ENCODE peak calls at places on chromosomes 6 and 20, in six cellular contexts. G is HepG2, R is K562, L is HEK293T, U is A549, K is IMR-90. N is an unnamed sample.

GRCh38 chr6:148272084-148272483 is 70.6 kb upstream of the SASH1 start:
- DNase-seq in G (no peak), R (no peak), L (no peak), U (no peak), K (peak; percentile 99), N (no peak)

GRCh38 chr20:9392892-9393857 is 121.2 kb upstream of the LAMP5 start:
- DNase-seq in G (peak; percentile 31), R (peak; percentile 9), L (peak; percentile 74), U (peak; percentile 62), K (peak; percentile 73), N (no peak)

GRCh38 chr6:1619106-1619665 is 9.5 kb downstream of the FOXC1 start:
- DNase-seq in G (no peak), R (no peak), L (no peak), U (no peak), K (no peak), N (no peak)

GRCh38 chr20:18702736-18703135 is 110.8 kb upstream of the SCP2D1 start:
- DNase-seq in G (no peak), R (no peak), L (no peak), U (no peak), K (no peak), N (no peak)

GRCh38 chr6:34731393-34732060 is 25.8 kb upstream of the SNRPC start:
- DNase-seq in G (peak; percentile 75), R (no peak), L (no peak), U (no peak), K (no peak), N (no peak)

GRCh38 chr6:157535354-157536217 is 154.6 kb downstream of the ZDHHC14 start:
- DNase-seq in G (peak; percentile 86), R (no peak), L (no peak), U (peak; percentile 7), K (peak; percentile 80), N (peak; percentile 71)

GRCh38 chr20:32206383-32207210 is 946 bp downstream of the PLAGL2 start:
- DNase-seq in G (no peak), R (no peak), L (no peak), U (no peak), K (no peak), N (no peak)

GRCh38 chr6:52435345-52435744 is 15.2 kb downstream of the EFHC1 start:
- DNase-seq in G (no peak), R (no peak), L (no peak), U (no peak), K (no peak), N (no peak)

GRCh38 chr6:158211273-158212055 is 43.3 kb downstream of the GTF2H5 start:
- DNase-seq in G (no peak), R (no peak), L (no peak), U (no peak), K (peak; percentile 49), N (no peak)

GRCh38 chr6:41122373-41122772 is 31.8 kb downstream of the TREML1 start:
- DNase-seq in G (no peak), R (no peak), L (no peak), U (no peak), K (peak; percentile 57), N (no peak)

GRCh38 chr6:169800668-169801395 is 49.4 kb downstream of the ERMARD start:
- DNase-seq in G (peak; percentile 91), R (no peak), L (no peak), U (peak; percentile 72), K (peak; percentile 82), N (no peak)

GRCh38 chr20:31603822-31604566 is 1.1 kb upstream of the ID1 start:
- DNase-seq in G (peak; percentile 100), R (peak; percentile 87), L (peak; percentile 92), U (peak; percentile 99), K (peak; percentile 96), N (peak; percentile 28)

GRCh38 chr20:14055127-14055742 is 59.9 kb downstream of the MACROD2 start:
- DNase-seq in G (peak; percentile 77), R (peak; percentile 15), L (peak; percentile 23), U (peak; percentile 76), K (peak; percentile 61), N (no peak)

GRCh38 chr6:30327232-30327746 is 562 bp downstream of the TRIM39 start:
- DNase-seq in G (no peak), R (no peak), L (no peak), U (no peak), K (no peak), N (peak; percentile 5)

GRCh38 chr20:8454137-8454712 is 322.2 kb downstream of the PLCB1 start:
- DNase-seq in G (peak; percentile 65), R (no peak), L (peak; percentile 50), U (peak; percentile 60), K (peak; percentile 97), N (peak; percentile 17)

GRCh38 chr6:50847890-50848594 is 29.4 kb downstream of the TFAP2B start:
- DNase-seq in G (no peak), R (no peak), L (no peak), U (no peak), K (no peak), N (no peak)

GRCh38 chr6:90716345-90716744 is 129.5 kb upstream of the MAP3K7 start:
- DNase-seq in G (no peak), R (no peak), L (no peak), U (no peak), K (no peak), N (no peak)

GRCh38 chr6:45470131-45470738 is 92.5 kb upstream of the SUPT3H start:
- DNase-seq in G (no peak), R (no peak), L (no peak), U (no peak), K (no peak), N (no peak)

GRCh38 chr6:168648240-168648639 is 207.3 kb downstream of the SMOC2 start:
- DNase-seq in G (no peak), R (no peak), L (no peak), U (no peak), K (no peak), N (no peak)

GRCh38 chr6:131765081-131765852 is 42.6 kb upstream of the ENPP1 start:
- DNase-seq in G (peak; percentile 83), R (no peak), L (no peak), U (no peak), K (peak; percentile 74), N (no peak)

GRCh38 chr6:137589067-137589848 is 95.1 kb upstream of the OLIG3 start:
- DNase-seq in G (peak; percentile 92), R (peak; percentile 69), L (peak; percentile 53), U (peak; percentile 73), K (peak; percentile 50), N (peak; percentile 74)

DNA sequence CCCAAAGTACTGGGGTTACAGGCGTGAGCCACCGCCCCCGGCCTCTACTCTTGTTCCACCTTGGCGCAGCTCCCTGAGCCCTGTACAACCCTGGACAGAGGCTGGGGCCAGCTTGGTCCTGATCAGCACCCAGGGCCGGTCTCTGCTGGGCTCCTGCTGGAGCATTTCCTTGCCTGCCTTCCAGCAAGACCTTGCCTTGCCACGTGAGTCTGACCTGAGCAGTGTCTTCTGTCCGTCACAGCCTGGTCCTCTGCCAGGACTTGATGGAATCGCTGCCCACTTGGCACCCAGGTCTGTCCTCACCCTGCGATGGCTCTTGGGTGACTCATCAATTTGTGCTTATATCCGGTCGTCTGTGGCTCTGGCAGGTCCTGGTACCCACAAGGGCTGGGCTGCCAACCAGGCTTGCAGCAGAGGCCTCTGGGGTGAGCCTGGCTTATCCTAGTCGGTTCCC is 10.0 kb upstream of the SULF2 start:
- DNase-seq in G (no peak), R (no peak), L (no peak), U (peak; percentile 52), K (no peak), N (no peak)
- TF ChIP-seq BHLHE40 in G (no peak), R (no peak), L (no peak), U (no peak), K (no peak), N (no peak)

GRCh38 chr6:126228001-126228791 is 111.7 kb upstream of the CENPW start:
- DNase-seq in G (no peak), R (no peak), L (peak; percentile 13), U (no peak), K (no peak), N (no peak)
- TF ChIP-seq BHLHE40 in G (no peak), R (no peak), L (no peak), U (no peak), K (no peak), N (no peak)

GRCh38 chr6:113412589-113413367 is 444.4 kb upstream of the MARCKS start:
- DNase-seq in G (no peak), R (no peak), L (no peak), U (no peak), K (no peak), N (no peak)

GRCh38 chr6:113420290-113420689 is 436.9 kb upstream of the MARCKS start:
- DNase-seq in G (no peak), R (no peak), L (no peak), U (no peak), K (no peak), N (no peak)

GRCh38 chr6:113416166-113416565 is 441.0 kb upstream of the MARCKS start:
- DNase-seq in G (no peak), R (no peak), L (no peak), U (no peak), K (peak; percentile 35), N (no peak)

GRCh38 chr6:113411006-113411405 is 446.1 kb upstream of the MARCKS start:
- DNase-seq in G (peak; percentile 35), R (no peak), L (no peak), U (peak; percentile 51), K (no peak), N (no peak)

DNA sequence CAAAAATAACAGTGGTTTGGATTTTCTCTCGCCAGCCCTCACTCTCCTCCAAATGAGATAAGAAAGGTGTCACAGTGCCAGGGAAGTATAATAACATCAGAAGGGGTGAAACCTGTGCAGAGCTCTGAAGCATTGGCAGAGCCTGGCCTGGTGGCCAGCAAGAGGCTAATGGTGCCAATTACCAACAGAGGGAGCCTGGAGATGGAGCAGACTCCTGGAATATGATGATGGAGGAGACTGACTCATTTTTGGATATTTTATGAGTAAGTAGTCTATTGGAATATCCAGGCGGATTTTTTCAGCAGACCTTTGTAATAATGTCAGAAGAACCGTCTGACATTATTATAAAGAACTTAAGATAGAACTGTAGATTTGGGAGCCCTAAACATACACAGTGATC is 442.6 kb upstream of the MARCKS start:
- DNase-seq in G (peak; percentile 40), R (no peak), L (no peak), U (peak; percentile 69), K (peak; percentile 81), N (no peak)
- TF ChIP-seq BHLHE40 in G (no peak), R (no peak), L (no peak), U (no peak), K (no peak), N (no peak)

GRCh38 chr6:127737009-127737486 is 160.1 kb downstream of the C6orf58 start:
- DNase-seq in G (peak; percentile 63), R (peak; percentile 37), L (peak; percentile 66), U (peak; percentile 57), K (peak; percentile 73), N (peak; percentile 12)

GRCh38 chr6:127732927-127733326 is 156.0 kb downstream of the C6orf58 start:
- DNase-seq in G (no peak), R (no peak), L (no peak), U (no peak), K (no peak), N (no peak)

GRCh38 chr6:127738423-127738822 is 161.4 kb downstream of the C6orf58 start:
- DNase-seq in G (peak; percentile 7), R (no peak), L (no peak), U (no peak), K (no peak), N (no peak)

GRCh38 chr6:127737768-127738167 is 160.8 kb downstream of the C6orf58 start:
- DNase-seq in G (no peak), R (no peak), L (no peak), U (no peak), K (peak; percentile 8), N (no peak)
- TF ChIP-seq BHLHE40 in G (no peak), R (no peak), L (no peak), U (no peak), K (no peak), N (no peak)

GRCh38 chr6:11702796-11703130 is 75.8 kb downstream of the ADTRP start:
- DNase-seq in G (no peak), R (peak; percentile 31), L (no peak), U (peak; percentile 35), K (no peak), N (no peak)
- TF ChIP-seq BHLHE40 in G (no peak), R (no peak), L (no peak), U (no peak), K (no peak), N (no peak)

N was measured in GM12878.